ENCODE peak calls at places on chromosomes 16 and 17, in four cellular contexts. One of them, this sample, is unnamed.

GRCh38 chr17:50916026-50916707 is 50.0 kb upstream of the TOB1 start:
- DNase-seq in colonic mucosa: no peak
- DNase-seq in tibial artery: no peak
- DNase-seq in tibial nerve: no peak
- DNase-seq in this sample: no peak

GRCh38 chr17:42879596-42879985 is 21.0 kb upstream of the G6PC1 start:
- DNase-seq in tibial artery: no peak
- DNase-seq in colonic mucosa: no peak
- DNase-seq in tibial nerve: no peak
- DNase-seq in this sample: no peak

GRCh38 chr16:84198401-84198800 is 7.4 kb downstream of the ADAD2 start:
- DNase-seq in tibial nerve: peak
- DNase-seq in tibial artery: no peak
- DNase-seq in colonic mucosa: no peak
- DNase-seq in this sample: no peak

GRCh38 chr17:13784466-13784865 is 182.7 kb upstream of the HS3ST3A1 start:
- DNase-seq in colonic mucosa: no peak
- DNase-seq in tibial nerve: no peak
- DNase-seq in tibial artery: no peak
- DNase-seq in this sample: no peak

GRCh38 chr16:47519543-47519942 is 58.4 kb downstream of the PHKB start:
- DNase-seq in tibial nerve: no peak
- DNase-seq in tibial artery: no peak
- DNase-seq in colonic mucosa: no peak
- DNase-seq in this sample: no peak

GRCh38 chr17:28760987-28761562 is 17.3 kb downstream of the TRAF4 start:
- DNase-seq in colonic mucosa: peak
- DNase-seq in tibial artery: peak
- DNase-seq in tibial nerve: peak
- DNase-seq in this sample: no peak

GRCh38 chr17:7137182-7137943 is 22.7 kb upstream of the ASGR2 start:
- DNase-seq in tibial nerve: no peak
- DNase-seq in tibial artery: no peak
- DNase-seq in colonic mucosa: no peak
- DNase-seq in this sample: no peak

GRCh38 chr16:88407807-88408206 is 25.0 kb downstream of the ZNF469 start:
- DNase-seq in tibial artery: no peak
- DNase-seq in tibial nerve: no peak
- DNase-seq in colonic mucosa: no peak
- DNase-seq in this sample: no peak

GRCh38 chr16:70661534-70661917 is 15.2 kb downstream of the IL34 start:
- DNase-seq in tibial artery: peak
- DNase-seq in colonic mucosa: no peak
- DNase-seq in tibial nerve: no peak
- DNase-seq in this sample: no peak

GRCh38 chr17:40755231-40755630 is at the start of gene KRT25:
- DNase-seq in tibial artery: no peak
- DNase-seq in tibial nerve: no peak
- DNase-seq in colonic mucosa: no peak
- DNase-seq in this sample: no peak

GRCh38 chr16:49461517-49461951 is 87.9 kb downstream of the C16orf78 start:
- DNase-seq in colonic mucosa: peak
- DNase-seq in tibial nerve: no peak
- DNase-seq in tibial artery: peak
- DNase-seq in this sample: no peak

GRCh38 chr17:12686486-12686885 is 20.8 kb downstream of the MYOCD start:
- DNase-seq in colonic mucosa: no peak
- DNase-seq in tibial nerve: no peak
- DNase-seq in tibial artery: no peak
- DNase-seq in this sample: no peak

GRCh38 chr16:50021509-50021908 is 3.5 kb upstream of the CNEP1R1 start:
- DNase-seq in colonic mucosa: no peak
- DNase-seq in tibial nerve: no peak
- DNase-seq in tibial artery: no peak
- DNase-seq in this sample: peak

GRCh38 chr16:9966569-9967157 is 215.6 kb downstream of the GRIN2A start:
- DNase-seq in tibial artery: no peak
- DNase-seq in colonic mucosa: no peak
- DNase-seq in tibial nerve: no peak
- DNase-seq in this sample: peak

GRCh38 chr17:50471009-50471905 is 2.6 kb upstream of the CHAD start:
- DNase-seq in tibial artery: no peak
- DNase-seq in tibial nerve: no peak
- DNase-seq in colonic mucosa: peak
- DNase-seq in this sample: no peak

GRCh38 chr17:48429638-48430586 is at the start of gene SKAP1:
- DNase-seq in tibial nerve: no peak
- DNase-seq in colonic mucosa: peak
- DNase-seq in tibial artery: no peak
- DNase-seq in this sample: peak

GRCh38 chr17:83081561-83082201 is 2.3 kb downstream of the METRNL start:
- DNase-seq in tibial artery: peak
- DNase-seq in tibial nerve: peak
- DNase-seq in colonic mucosa: peak
- DNase-seq in this sample: no peak

GRCh38 chr17:65966311-65966710 is 225.6 kb downstream of the CEP112 start:
- DNase-seq in tibial nerve: no peak
- DNase-seq in tibial artery: no peak
- DNase-seq in colonic mucosa: no peak
- DNase-seq in this sample: no peak

GRCh38 chr17:40110457-40110856 is 10.1 kb upstream of the NR1D1 start:
- DNase-seq in tibial artery: peak
- DNase-seq in colonic mucosa: no peak
- DNase-seq in tibial nerve: peak
- DNase-seq in this sample: no peak

GRCh38 chr17:44911133-44912001 is 3.9 kb downstream of the GFAP start:
- DNase-seq in tibial artery: peak
- DNase-seq in tibial nerve: peak
- DNase-seq in colonic mucosa: peak
- DNase-seq in this sample: peak

GRCh38 chr17:3575506-3575905 is 17.9 kb upstream of the TRPV3 start:
- DNase-seq in colonic mucosa: no peak
- DNase-seq in tibial nerve: peak
- DNase-seq in tibial artery: no peak
- DNase-seq in this sample: no peak

GRCh38 chr16:19488213-19488640 is 33.7 kb downstream of the GDE1 start:
- DNase-seq in colonic mucosa: peak
- DNase-seq in tibial nerve: no peak
- DNase-seq in tibial artery: no peak
- DNase-seq in this sample: no peak

GRCh38 chr17:73645050-73645871 is 1.0 kb upstream of the SDK2 start:
- DNase-seq in colonic mucosa: no peak
- DNase-seq in tibial artery: no peak
- DNase-seq in tibial nerve: no peak
- DNase-seq in this sample: peak

GRCh38 chr16:31352344-31353115 is 2.4 kb upstream of the ITGAX start:
- DNase-seq in tibial nerve: no peak
- DNase-seq in tibial artery: no peak
- DNase-seq in colonic mucosa: no peak
- DNase-seq in this sample: no peak

GRCh38 chr17:21285164-21286065 is 904 bp downstream of the MAP2K3 start:
- DNase-seq in tibial nerve: no peak
- DNase-seq in colonic mucosa: peak
- DNase-seq in tibial artery: peak
- DNase-seq in this sample: peak

GRCh38 chr16:69706256-69706974 is 19.9 kb downstream of the NQO1 start:
- DNase-seq in tibial artery: no peak
- DNase-seq in tibial nerve: peak
- DNase-seq in colonic mucosa: no peak
- DNase-seq in this sample: no peak

GRCh38 chr17:73304971-73305786 is 6.6 kb downstream of the CDC42EP4 start:
- DNase-seq in tibial nerve: no peak
- DNase-seq in tibial artery: peak
- DNase-seq in colonic mucosa: peak
- DNase-seq in this sample: no peak

GRCh38 chr17:69060835-69061234 is at the start of gene ABCA9:
- DNase-seq in tibial artery: no peak
- DNase-seq in tibial nerve: peak
- DNase-seq in colonic mucosa: no peak
- DNase-seq in this sample: no peak

GRCh38 chr17:73197141-73197540 is 4.3 kb downstream of the COG1 start:
- DNase-seq in tibial artery: peak
- DNase-seq in tibial nerve: no peak
- DNase-seq in colonic mucosa: no peak
- DNase-seq in this sample: no peak

GRCh38 chr16:31708348-31708747 is 165.3 kb upstream of the ZNF267 start:
- DNase-seq in tibial artery: no peak
- DNase-seq in tibial nerve: no peak
- DNase-seq in colonic mucosa: no peak
- DNase-seq in this sample: no peak

GRCh38 chr17:50607522-50607921 is 27.2 kb upstream of the ABCC3 start:
- DNase-seq in tibial artery: no peak
- DNase-seq in colonic mucosa: no peak
- DNase-seq in tibial nerve: no peak
- DNase-seq in this sample: no peak

GRCh38 chr17:14699569-14700190 is 398.8 kb downstream of the HS3ST3B1 start:
- DNase-seq in tibial artery: no peak
- DNase-seq in colonic mucosa: no peak
- DNase-seq in tibial nerve: no peak
- DNase-seq in this sample: no peak

GRCh38 chr17:62671553-62671952 is 44.1 kb downstream of the MRC2 start:
- DNase-seq in tibial nerve: no peak
- DNase-seq in tibial artery: no peak
- DNase-seq in colonic mucosa: peak
- DNase-seq in this sample: no peak

GRCh38 chr17:4901648-4902344 is 1.1 kb downstream of the CHRNE start:
- DNase-seq in colonic mucosa: peak
- DNase-seq in tibial nerve: peak
- DNase-seq in tibial artery: no peak
- DNase-seq in this sample: no peak

GRCh38 chr17:43905985-43906852 is 1.1 kb downstream of the MPP2 start:
- DNase-seq in tibial nerve: peak
- DNase-seq in tibial artery: peak
- DNase-seq in colonic mucosa: peak
- DNase-seq in this sample: peak

GRCh38 chr17:66420961-66421371 is 118.6 kb downstream of the PRKCA start:
- DNase-seq in tibial artery: no peak
- DNase-seq in tibial nerve: no peak
- DNase-seq in colonic mucosa: no peak
- DNase-seq in this sample: no peak

DNA sequence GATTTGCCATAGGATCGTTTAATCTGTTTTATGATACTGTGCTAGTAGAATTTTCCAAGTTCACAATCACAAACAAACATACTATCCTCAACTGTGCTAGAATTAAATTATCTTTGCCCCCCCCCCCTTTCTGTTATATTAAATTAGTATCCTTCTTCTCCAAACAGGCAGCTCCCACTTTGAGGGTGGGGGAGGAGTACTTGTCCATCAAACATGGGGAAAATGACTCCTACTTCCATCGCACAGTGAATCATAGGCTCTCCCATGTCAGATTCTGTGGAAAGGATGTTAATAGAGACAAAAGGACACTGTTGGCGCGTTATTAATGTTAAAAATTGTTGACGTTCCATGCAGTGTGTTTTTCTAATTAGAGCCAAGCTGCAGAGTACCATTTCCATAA is 104.5 kb downstream of the RBFOX1 start:
- DNase-seq in colonic mucosa: no peak
- DNase-seq in tibial nerve: no peak
- DNase-seq in tibial artery: no peak
- DNase-seq in this sample: no peak
- TF ChIP-seq CTCF in colonic mucosa: no peak
- TF ChIP-seq CTCF in tibial nerve: no peak
- TF ChIP-seq CTCF in tibial artery: no peak
- TF ChIP-seq CTCF in this sample: no peak

GRCh38 chr16:89507834-89508590 is at the start of gene SPG7:
- DNase-seq in tibial artery: peak
- DNase-seq in tibial nerve: peak
- DNase-seq in colonic mucosa: peak
- DNase-seq in this sample: peak
- TF ChIP-seq CTCF in tibial artery: no peak
- TF ChIP-seq CTCF in tibial nerve: peak
- TF ChIP-seq CTCF in colonic mucosa: no peak
- TF ChIP-seq CTCF in this sample: no peak

GRCh38 chr17:17971431-17972125 is 622 bp downstream of the TOM1L2 start:
- DNase-seq in tibial artery: peak
- DNase-seq in tibial nerve: peak
- DNase-seq in colonic mucosa: peak
- DNase-seq in this sample: no peak
- TF ChIP-seq CTCF in tibial artery: no peak
- TF ChIP-seq CTCF in tibial nerve: no peak
- TF ChIP-seq CTCF in colonic mucosa: no peak
- TF ChIP-seq CTCF in this sample: no peak

GRCh38 chr16:24572069-24572468 is 32.7 kb downstream of the RBBP6 start:
- DNase-seq in tibial nerve: no peak
- DNase-seq in colonic mucosa: no peak
- DNase-seq in tibial artery: no peak
- DNase-seq in this sample: no peak

GRCh38 chr16:24573141-24573540 is 33.8 kb downstream of the RBBP6 start:
- DNase-seq in tibial artery: no peak
- DNase-seq in colonic mucosa: no peak
- DNase-seq in tibial nerve: no peak
- DNase-seq in this sample: no peak

GRCh38 chr16:24562811-24563210 is 23.4 kb downstream of the RBBP6 start:
- DNase-seq in tibial artery: no peak
- DNase-seq in colonic mucosa: no peak
- DNase-seq in tibial nerve: no peak
- DNase-seq in this sample: no peak

GRCh38 chr16:24568392-24568791 is 29.0 kb downstream of the RBBP6 start:
- DNase-seq in tibial artery: no peak
- DNase-seq in colonic mucosa: no peak
- DNase-seq in tibial nerve: no peak
- DNase-seq in this sample: no peak
- TF ChIP-seq CTCF in tibial artery: peak
- TF ChIP-seq CTCF in colonic mucosa: no peak
- TF ChIP-seq CTCF in tibial nerve: peak
- TF ChIP-seq CTCF in this sample: no peak